ENCODE peak calls at places on chromosomes 7 and 10, in seven cellular contexts. R, J, D, U, P, Q and O are unnamed samples.

GRCh38 chr10:6624392-6624791 is 44.3 kb upstream of the PRKCQ start:
- DNase-seq in P (no peak), R (no peak), D (no peak), U (no peak), J (no peak), Q (no peak), O (no peak)

GRCh38 chr10:123306290-123306689 is 152.1 kb downstream of the BUB3 start:
- DNase-seq in R (no peak), U (no peak), Q (no peak), P (no peak), D (no peak), J (no peak), O (no peak)

GRCh38 chr7:110522751-110523200 is 568.2 kb upstream of the LRRN3 start:
- DNase-seq in Q (no peak), R (no peak), J (no peak), U (no peak), D (no peak), P (no peak), O (no peak)

GRCh38 chr7:47758546-47758945 is 176.6 kb upstream of the TNS3 start:
- DNase-seq in R (peak; percentile 44), U (no peak), Q (no peak), P (no peak), J (no peak), D (no peak), O (peak; percentile 84)

GRCh38 chr7:79820387-79820786 is 314.2 kb upstream of the GNAI1 start:
- DNase-seq in U (no peak), R (peak; percentile 17), Q (no peak), D (no peak), J (peak; percentile 22), P (no peak), O (no peak)

GRCh38 chr10:58335306-58336005 is 650 bp downstream of the UBE2D1 start:
- DNase-seq in Q (no peak), J (no peak), D (peak; percentile 25), U (peak; percentile 34), R (peak; percentile 48), P (peak; percentile 14), O (no peak)

GRCh38 chr10:60863796-60864195 is 80.2 kb downstream of the RHOBTB1 start:
- DNase-seq in J (no peak), U (no peak), P (no peak), R (no peak), Q (no peak), D (no peak), O (no peak)

GRCh38 chr10:77036993-77037734 is 600.4 kb downstream of the KCNMA1 start:
- DNase-seq in J (no peak), R (peak; percentile 13), U (peak; percentile 18), D (no peak), Q (no peak), P (no peak), O (no peak)

GRCh38 chr10:78700413-78700812 is 368.4 kb upstream of the ZMIZ1 start:
- DNase-seq in Q (no peak), J (no peak), U (no peak), P (no peak), R (peak; percentile 15), D (no peak), O (no peak)

GRCh38 chr10:43407148-43407575 is 1.8 kb downstream of the HNRNPF start:
- DNase-seq in R (peak; percentile 60), Q (peak; percentile 45), D (peak; percentile 66), J (no peak), U (peak; percentile 32), P (peak; percentile 60), O (peak; percentile 78)

GRCh38 chr7:132354527-132354926 is 221.7 kb downstream of the PLXNA4 start:
- DNase-seq in J (no peak), P (no peak), U (no peak), Q (no peak), D (no peak), R (no peak), O (no peak)

GRCh38 chr7:112272921-112273561 is 66.5 kb downstream of the ZNF277 start:
- DNase-seq in R (no peak), Q (no peak), P (no peak), D (peak; percentile 37), U (no peak), J (no peak), O (no peak)

GRCh38 chr7:105228555-105228954 is 160.2 kb downstream of the SRPK2 start:
- DNase-seq in P (no peak), J (no peak), Q (no peak), R (no peak), U (no peak), D (no peak), O (no peak)